ENCODE peak calls at places on chromosomes 6 and 20, in five cellular contexts. One of them, this sample, is unnamed.

GRCh38 chr20:63159826-63160640 is 55.9 kb downstream of the YTHDF1 start:
- DNase-seq in IMR-90: no peak
- DNase-seq in uterus: no peak
- DNase-seq in Panc1: no peak
- DNase-seq in heart right ventricle: no peak
- DNase-seq in this sample: no peak

GRCh38 chr6:107840636-107841264 is 16.6 kb upstream of the SCML4 start:
- DNase-seq in IMR-90: no peak
- DNase-seq in uterus: no peak
- DNase-seq in Panc1: no peak
- DNase-seq in heart right ventricle: no peak
- DNase-seq in this sample: no peak

GRCh38 chr20:53319200-53319599 is 274.4 kb downstream of the ZNF217 start:
- DNase-seq in IMR-90: no peak
- DNase-seq in uterus: no peak
- DNase-seq in Panc1: no peak
- DNase-seq in heart right ventricle: no peak
- DNase-seq in this sample: no peak

GRCh38 chr20:22414354-22414753 is 170.0 kb downstream of the FOXA2 start:
- DNase-seq in IMR-90: no peak
- DNase-seq in uterus: no peak
- DNase-seq in Panc1: no peak
- DNase-seq in heart right ventricle: no peak
- DNase-seq in this sample: no peak

GRCh38 chr6:111474771-111475170 is 8.2 kb downstream of the REV3L start:
- DNase-seq in IMR-90: no peak
- DNase-seq in uterus: no peak
- DNase-seq in Panc1: no peak
- DNase-seq in heart right ventricle: no peak
- DNase-seq in this sample: no peak

GRCh38 chr6:125944434-125944816 is 12.1 kb upstream of the HINT3 start:
- DNase-seq in IMR-90: peak; percentile 88
- DNase-seq in uterus: peak; percentile 76
- DNase-seq in Panc1: no peak
- DNase-seq in heart right ventricle: peak; percentile 74
- DNase-seq in this sample: peak; percentile 71

GRCh38 chr6:17839526-17839925 is 132.8 kb upstream of the NUP153 start:
- DNase-seq in IMR-90: no peak
- DNase-seq in uterus: no peak
- DNase-seq in Panc1: no peak
- DNase-seq in heart right ventricle: no peak
- DNase-seq in this sample: no peak

GRCh38 chr6:44701637-44702101 is 314.2 kb downstream of the CDC5L start:
- DNase-seq in IMR-90: no peak
- DNase-seq in uterus: no peak
- DNase-seq in Panc1: no peak
- DNase-seq in heart right ventricle: peak; percentile 16
- DNase-seq in this sample: no peak

GRCh38 chr6:85675030-85675819 is 32.5 kb upstream of the SYNCRIP start:
- DNase-seq in IMR-90: peak; percentile 84
- DNase-seq in uterus: no peak
- DNase-seq in Panc1: no peak
- DNase-seq in heart right ventricle: no peak
- DNase-seq in this sample: no peak

GRCh38 chr20:39691151-39691862 is 729.2 kb downstream of the DHX35 start:
- DNase-seq in IMR-90: no peak
- DNase-seq in uterus: no peak
- DNase-seq in Panc1: no peak
- DNase-seq in heart right ventricle: no peak
- DNase-seq in this sample: no peak

DNA sequence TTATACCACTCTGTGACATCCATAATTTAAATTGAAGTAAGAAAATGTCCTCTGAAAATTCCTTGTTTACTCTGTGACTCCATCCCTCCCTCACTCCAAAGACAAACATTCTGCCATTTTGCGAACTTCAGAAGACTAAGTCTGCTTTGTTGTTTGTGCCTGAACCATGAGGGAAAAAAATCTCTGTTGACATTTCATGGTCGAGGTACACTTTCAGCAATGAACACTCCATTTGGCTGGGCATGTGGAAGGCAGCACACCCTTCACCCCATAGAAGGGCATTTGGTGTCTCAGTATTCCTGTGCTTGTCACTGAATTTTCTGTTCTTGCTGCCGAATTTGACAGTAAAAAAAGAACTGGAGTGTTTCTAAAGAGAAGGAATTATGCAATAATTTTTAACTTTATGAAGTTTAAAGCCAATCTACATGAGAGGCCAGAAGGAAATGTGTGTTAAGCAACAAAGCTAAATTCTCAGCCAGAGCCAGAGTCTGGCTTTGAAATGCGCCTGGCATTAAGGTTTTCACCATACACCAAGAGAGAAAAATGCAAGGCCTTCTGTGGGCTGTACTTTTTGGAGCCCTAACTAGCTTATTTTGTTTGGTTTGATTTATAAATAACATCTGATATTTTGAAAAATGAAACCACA is 4.7 kb upstream of the PBOV1 start:
- DNase-seq in IMR-90: no peak
- DNase-seq in uterus: no peak
- DNase-seq in Panc1: no peak
- DNase-seq in heart right ventricle: no peak
- DNase-seq in this sample: no peak
- H3K27me3 ChIP-seq in IMR-90: peaks cover 19% of the 10 kb centered on the region
- H3K27me3 ChIP-seq in uterus: no peaks in the 10 kb centered on the region
- H3K27me3 ChIP-seq in Panc1: no peaks in the 10 kb centered on the region
- H3K27me3 ChIP-seq in heart right ventricle: no peaks in the 10 kb centered on the region
- H3K27me3 ChIP-seq in this sample: no peaks in the 10 kb centered on the region

GRCh38 chr20:36210561-36210960 is 25.7 kb upstream of the AAR2 start:
- DNase-seq in IMR-90: no peak
- DNase-seq in uterus: no peak
- DNase-seq in Panc1: no peak
- DNase-seq in heart right ventricle: no peak
- DNase-seq in this sample: no peak
- TF ChIP-seq CTCF in IMR-90: peak; percentile 10
- TF ChIP-seq CTCF in uterus: no peak
- TF ChIP-seq CTCF in Panc1: no peak
- TF ChIP-seq CTCF in heart right ventricle: no peak
- TF ChIP-seq CTCF in this sample: no peak

DNA sequence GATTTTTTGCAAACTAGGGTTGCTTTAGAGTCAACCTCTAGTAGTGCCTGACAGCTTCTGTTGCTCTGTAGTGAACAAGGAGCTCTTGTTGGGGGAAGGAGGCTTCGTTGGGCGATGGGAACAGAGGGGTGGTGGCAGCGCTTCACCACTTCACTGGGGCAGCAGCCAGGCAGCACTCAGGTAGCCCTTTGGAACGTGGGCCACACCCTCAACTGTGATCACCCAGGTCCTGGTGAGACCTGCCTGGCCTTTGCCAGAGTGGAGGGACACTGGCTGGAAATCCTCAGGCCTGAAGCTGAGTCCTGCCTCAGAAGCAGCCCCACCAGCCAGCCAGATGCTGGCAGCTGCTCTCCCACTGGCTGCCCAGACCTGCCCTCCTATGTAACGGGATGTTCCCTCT is 10.4 kb upstream of the EDN3 start:
- DNase-seq in IMR-90: no peak
- DNase-seq in uterus: no peak
- DNase-seq in Panc1: no peak
- DNase-seq in heart right ventricle: no peak
- DNase-seq in this sample: no peak
- H3K4me3 ChIP-seq in IMR-90: no peak overlapping the region
- H3K4me3 ChIP-seq in uterus: no peak overlapping the region
- H3K4me3 ChIP-seq in Panc1: no peak overlapping the region
- H3K4me3 ChIP-seq in heart right ventricle: no peak overlapping the region
- H3K4me3 ChIP-seq in this sample: no peak overlapping the region

DNA sequence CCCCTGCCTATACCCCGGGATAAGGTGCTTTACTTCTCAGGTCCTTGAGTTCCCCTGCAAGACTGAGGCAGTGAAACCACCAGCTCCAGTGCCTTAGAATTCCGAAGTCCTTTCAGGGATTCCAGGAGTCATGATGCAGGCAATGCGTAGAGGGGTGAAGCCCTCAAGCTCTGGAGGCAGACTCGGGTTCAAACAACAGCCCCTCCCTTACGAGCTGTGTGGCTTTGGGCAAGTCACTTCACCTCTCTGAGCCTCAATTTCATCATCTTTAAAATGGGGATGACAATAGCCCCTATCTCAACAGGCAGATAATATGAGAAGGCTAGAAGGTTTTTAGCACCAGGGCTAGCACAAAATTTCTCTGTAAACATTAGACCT is 40.5 kb downstream of the HNF4A start:
- DNase-seq in IMR-90: no peak
- DNase-seq in uterus: no peak
- DNase-seq in Panc1: no peak
- DNase-seq in heart right ventricle: no peak
- DNase-seq in this sample: no peak
- H3K27me3 ChIP-seq in IMR-90: peaks cover 54% of the 10 kb centered on the region
- H3K27me3 ChIP-seq in uterus: no peaks in the 10 kb centered on the region
- H3K27me3 ChIP-seq in Panc1: peaks cover 3% of the 10 kb centered on the region
- H3K27me3 ChIP-seq in heart right ventricle: peaks cover 22% of the 10 kb centered on the region
- H3K27me3 ChIP-seq in this sample: no peaks in the 10 kb centered on the region

DNA sequence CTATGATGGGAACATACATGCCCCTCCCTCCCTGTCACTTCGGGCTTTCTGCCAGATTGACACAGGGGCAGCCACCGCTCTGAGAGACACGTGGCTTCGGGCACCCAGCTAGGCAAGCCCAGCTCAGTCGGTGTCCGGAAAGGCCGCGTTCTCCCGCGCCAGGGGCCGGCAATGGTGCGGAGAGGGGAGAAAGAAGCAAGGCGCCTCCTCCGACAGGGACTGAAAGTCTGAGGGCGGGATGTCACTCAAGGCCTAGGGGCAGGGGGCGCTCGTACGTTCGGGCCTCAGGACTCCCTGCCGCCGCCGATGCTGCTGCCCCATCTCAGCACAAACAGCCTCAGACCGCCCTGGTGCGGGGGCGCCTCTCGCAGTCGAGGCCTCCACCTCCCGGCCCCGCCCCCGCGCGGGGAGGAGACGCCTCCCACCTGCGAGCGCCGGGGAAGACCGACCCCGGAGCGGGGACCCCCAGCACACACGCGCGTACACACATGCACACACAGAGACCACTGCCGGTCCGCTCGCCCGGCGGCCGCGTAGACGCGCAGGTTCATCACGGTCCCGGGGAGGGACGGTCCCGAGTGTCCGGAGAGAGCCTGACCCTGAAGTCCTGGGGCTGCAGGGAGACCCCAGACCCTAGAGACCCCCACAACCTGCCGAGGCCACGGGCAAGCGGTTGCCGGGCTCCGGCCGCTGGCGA is 1.9 kb downstream of the GRM4 start:
- DNase-seq in IMR-90: no peak
- DNase-seq in uterus: no peak
- DNase-seq in Panc1: no peak
- DNase-seq in heart right ventricle: no peak
- DNase-seq in this sample: no peak
- TF ChIP-seq CTCF in IMR-90: no peak
- TF ChIP-seq CTCF in uterus: no peak
- TF ChIP-seq CTCF in Panc1: no peak
- TF ChIP-seq CTCF in heart right ventricle: no peak
- TF ChIP-seq CTCF in this sample: no peak

GRCh38 chr6:33250731-33251130 is 20.9 kb downstream of the VPS52 start:
- DNase-seq in IMR-90: no peak
- DNase-seq in uterus: no peak
- DNase-seq in Panc1: no peak
- DNase-seq in heart right ventricle: no peak
- DNase-seq in this sample: no peak
- H3K4me3 ChIP-seq in IMR-90: no peak overlapping the region
- H3K4me3 ChIP-seq in uterus: no peak overlapping the region
- H3K4me3 ChIP-seq in Panc1: no peak overlapping the region
- H3K4me3 ChIP-seq in heart right ventricle: no peak overlapping the region
- H3K4me3 ChIP-seq in this sample: no peak overlapping the region

GRCh38 chr20:57564180-57564802 is 3.4 kb downstream of the PCK1 start:
- DNase-seq in IMR-90: no peak
- DNase-seq in uterus: no peak
- DNase-seq in Panc1: no peak
- DNase-seq in heart right ventricle: no peak
- DNase-seq in this sample: no peak
- H3K27me3 ChIP-seq in IMR-90: peaks cover 5% of the 10 kb centered on the region
- H3K27me3 ChIP-seq in uterus: no peaks in the 10 kb centered on the region
- H3K27me3 ChIP-seq in Panc1: peaks cover 6% of the 10 kb centered on the region
- H3K27me3 ChIP-seq in heart right ventricle: peaks cover 37% of the 10 kb centered on the region
- H3K27me3 ChIP-seq in this sample: no peaks in the 10 kb centered on the region

DNA sequence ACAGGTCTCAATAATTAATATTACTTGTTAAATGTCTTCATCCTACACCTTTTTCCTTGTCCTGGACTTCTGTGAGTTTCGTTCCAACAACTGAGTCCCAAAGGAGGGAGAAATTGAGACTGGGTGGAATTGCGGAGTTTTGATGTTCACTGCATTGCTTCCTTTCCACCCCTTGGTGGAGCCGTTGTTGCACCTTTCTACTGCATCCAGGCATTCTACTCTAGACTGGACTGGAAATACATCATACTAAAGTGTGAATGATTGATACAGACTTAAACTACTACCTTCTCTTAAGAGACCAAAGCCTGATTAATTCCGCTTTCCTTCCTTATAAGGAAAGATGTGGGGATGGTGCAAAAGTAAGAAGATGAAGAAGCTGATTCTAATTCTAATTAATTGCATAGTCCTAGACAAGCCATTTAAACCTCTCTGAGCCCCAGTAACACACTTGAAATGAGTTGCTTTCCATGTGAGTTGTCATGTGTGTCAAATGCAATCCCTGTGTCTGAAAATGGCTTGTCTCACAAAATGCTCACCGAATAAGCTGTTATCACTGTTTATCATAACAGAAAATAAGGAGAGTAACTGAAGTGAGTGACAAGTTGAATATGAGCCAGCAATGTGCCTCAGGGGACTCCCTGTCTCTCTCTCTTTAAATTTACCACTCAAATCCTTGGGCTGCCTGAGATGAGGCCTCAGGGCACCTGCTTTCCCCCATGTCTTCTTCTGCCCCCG is 338.3 kb upstream of the CHD6 start:
- DNase-seq in IMR-90: no peak
- DNase-seq in uterus: no peak
- DNase-seq in Panc1: peak; percentile 13
- DNase-seq in heart right ventricle: peak; percentile 4
- DNase-seq in this sample: no peak
- TF ChIP-seq CTCF in IMR-90: peak; percentile 38
- TF ChIP-seq CTCF in uterus: no peak
- TF ChIP-seq CTCF in Panc1: peak; percentile 72
- TF ChIP-seq CTCF in heart right ventricle: peak; percentile 18
- TF ChIP-seq CTCF in this sample: peak; percentile 36

GRCh38 chr20:23585808-23586734 is 17.8 kb upstream of the CST9L start:
- DNase-seq in IMR-90: no peak
- DNase-seq in uterus: no peak
- DNase-seq in Panc1: no peak
- DNase-seq in heart right ventricle: no peak
- DNase-seq in this sample: no peak

GRCh38 chr20:23588434-23589403 is 17.0 kb downstream of the CST9 start:
- DNase-seq in IMR-90: no peak
- DNase-seq in uterus: no peak
- DNase-seq in Panc1: no peak
- DNase-seq in heart right ventricle: no peak
- DNase-seq in this sample: no peak

GRCh38 chr20:23587631-23588030 is 18.1 kb downstream of the CST9 start:
- DNase-seq in IMR-90: no peak
- DNase-seq in uterus: no peak
- DNase-seq in Panc1: no peak
- DNase-seq in heart right ventricle: no peak
- DNase-seq in this sample: no peak

GRCh38 chr20:23585449-23585807 is 17.1 kb upstream of the CST9L start:
- DNase-seq in IMR-90: no peak
- DNase-seq in uterus: no peak
- DNase-seq in Panc1: no peak
- DNase-seq in heart right ventricle: no peak
- DNase-seq in this sample: no peak

GRCh38 chr20:23586735-23587525 is 18.6 kb upstream of the CST9L start:
- DNase-seq in IMR-90: no peak
- DNase-seq in uterus: no peak
- DNase-seq in Panc1: no peak
- DNase-seq in heart right ventricle: no peak
- DNase-seq in this sample: no peak
- H3K4me3 ChIP-seq in IMR-90: no peak overlapping the region
- H3K4me3 ChIP-seq in uterus: no peak overlapping the region
- H3K4me3 ChIP-seq in Panc1: no peak overlapping the region
- H3K4me3 ChIP-seq in heart right ventricle: no peak overlapping the region
- H3K4me3 ChIP-seq in this sample: no peak overlapping the region

This sample was measured in dorsolateral prefrontal cortex.